ENCODE peak calls at places on chromosomes 7 and 10, in four cellular contexts. One of them, this sample, is unnamed.

GRCh38 chr7:136036336-136036735 is 59.2 kb upstream of the MTPN start:
- DNase-seq in effector memory CD4-positive, alpha-beta T cell: no peak
- DNase-seq in fibroblast of lung: no peak
- DNase-seq in OCI-LY7: no peak
- DNase-seq in this sample: no peak

GRCh38 chr7:68706291-68706690 is 892.0 kb upstream of the AUTS2 start:
- DNase-seq in effector memory CD4-positive, alpha-beta T cell: no peak
- DNase-seq in fibroblast of lung: peak; percentile 98
- DNase-seq in OCI-LY7: no peak
- DNase-seq in this sample: no peak

GRCh38 chr10:121414366-121414765 is 183.9 kb downstream of the FGFR2 start:
- DNase-seq in effector memory CD4-positive, alpha-beta T cell: no peak
- DNase-seq in fibroblast of lung: peak; percentile 23
- DNase-seq in OCI-LY7: no peak
- DNase-seq in this sample: no peak

GRCh38 chr10:130301026-130301892 is 165.1 kb downstream of the GLRX3 start:
- DNase-seq in effector memory CD4-positive, alpha-beta T cell: peak; percentile 18
- DNase-seq in fibroblast of lung: peak; percentile 20
- DNase-seq in OCI-LY7: no peak
- DNase-seq in this sample: peak; percentile 57

GRCh38 chr10:5665380-5666323 is 743 bp downstream of the ASB13 start:
- DNase-seq in effector memory CD4-positive, alpha-beta T cell: no peak
- DNase-seq in fibroblast of lung: peak; percentile 19
- DNase-seq in OCI-LY7: peak; percentile 42
- DNase-seq in this sample: no peak

GRCh38 chr7:24115661-24116060 is 168.3 kb upstream of the NPY start:
- DNase-seq in effector memory CD4-positive, alpha-beta T cell: no peak
- DNase-seq in fibroblast of lung: peak; percentile 20
- DNase-seq in OCI-LY7: no peak
- DNase-seq in this sample: no peak

GRCh38 chr10:14377591-14377990 is 46.9 kb upstream of the FRMD4A start:
- DNase-seq in effector memory CD4-positive, alpha-beta T cell: no peak
- DNase-seq in fibroblast of lung: no peak
- DNase-seq in OCI-LY7: no peak
- DNase-seq in this sample: no peak

GRCh38 chr10:17394854-17395253 is 59.5 kb downstream of the ST8SIA6 start:
- DNase-seq in effector memory CD4-positive, alpha-beta T cell: no peak
- DNase-seq in fibroblast of lung: no peak
- DNase-seq in OCI-LY7: no peak
- DNase-seq in this sample: no peak

GRCh38 chr10:123882177-123882576 is 9.4 kb downstream of the CPXM2 start:
- DNase-seq in effector memory CD4-positive, alpha-beta T cell: no peak
- DNase-seq in fibroblast of lung: no peak
- DNase-seq in OCI-LY7: no peak
- DNase-seq in this sample: no peak

GRCh38 chr10:92640110-92640509 is 47.2 kb downstream of the KIF11 start:
- DNase-seq in effector memory CD4-positive, alpha-beta T cell: no peak
- DNase-seq in fibroblast of lung: peak; percentile 65
- DNase-seq in OCI-LY7: no peak
- DNase-seq in this sample: no peak

GRCh38 chr10:113236998-113237397 is 287.0 kb downstream of the TCF7L2 start:
- DNase-seq in effector memory CD4-positive, alpha-beta T cell: no peak
- DNase-seq in fibroblast of lung: no peak
- DNase-seq in OCI-LY7: no peak
- DNase-seq in this sample: no peak

GRCh38 chr7:138900040-138900828 is 81.0 kb downstream of the KIAA1549 start:
- DNase-seq in effector memory CD4-positive, alpha-beta T cell: no peak
- DNase-seq in fibroblast of lung: peak; percentile 75
- DNase-seq in OCI-LY7: no peak
- DNase-seq in this sample: no peak

GRCh38 chr7:102813256-102814024 is 64.6 kb downstream of the FAM185A start:
- DNase-seq in effector memory CD4-positive, alpha-beta T cell: no peak
- DNase-seq in fibroblast of lung: no peak
- DNase-seq in OCI-LY7: no peak
- DNase-seq in this sample: no peak

DNA sequence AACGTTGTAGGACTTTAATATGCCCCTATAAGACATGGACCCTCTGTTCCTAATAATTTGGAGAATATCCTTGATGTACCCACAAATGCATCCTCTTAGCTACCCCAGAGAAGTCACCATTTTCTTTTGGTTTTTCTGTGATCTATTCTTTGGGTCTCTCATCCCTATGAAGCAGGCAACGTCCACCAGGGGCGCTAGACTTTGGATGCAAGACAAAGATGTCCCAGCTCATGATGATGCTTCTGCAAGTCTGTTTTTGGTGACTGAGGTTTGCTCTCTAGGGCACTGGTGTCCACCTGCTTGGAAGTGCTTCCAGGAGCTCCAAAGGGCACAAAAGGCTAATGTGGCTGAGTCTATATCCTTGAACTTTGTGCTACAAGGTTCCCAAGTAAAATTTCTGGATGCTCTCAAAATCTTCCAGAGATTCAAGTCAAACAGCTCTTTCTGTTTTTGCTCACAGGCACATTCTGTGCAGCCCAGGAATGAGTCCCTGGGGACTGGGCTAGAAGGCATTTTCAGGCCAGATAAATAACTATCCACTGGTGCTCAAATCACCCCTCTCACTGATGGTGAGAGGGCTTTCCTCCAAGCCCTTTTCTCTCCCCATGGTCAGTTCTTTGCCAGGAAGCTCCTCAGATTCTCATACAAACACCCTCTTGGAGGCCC is 166.4 kb downstream of the C7orf25 start:
- DNase-seq in effector memory CD4-positive, alpha-beta T cell: no peak
- DNase-seq in fibroblast of lung: peak; percentile 10
- DNase-seq in OCI-LY7: peak; percentile 52
- DNase-seq in this sample: no peak
- H3K4me1 ChIP-seq in effector memory CD4-positive, alpha-beta T cell: no peaks in the 10 kb centered on the region
- H3K4me1 ChIP-seq in fibroblast of lung: no peaks in the 10 kb centered on the region
- H3K4me1 ChIP-seq in OCI-LY7: no peaks in the 10 kb centered on the region
- H3K4me1 ChIP-seq in this sample: no peaks in the 10 kb centered on the region

GRCh38 chr7:47537716-47538640 is 43.9 kb downstream of the TNS3 start:
- DNase-seq in effector memory CD4-positive, alpha-beta T cell: no peak
- DNase-seq in fibroblast of lung: no peak
- DNase-seq in OCI-LY7: no peak
- DNase-seq in this sample: no peak
- H3K4me3 ChIP-seq in effector memory CD4-positive, alpha-beta T cell: no peak overlapping the region
- H3K4me3 ChIP-seq in fibroblast of lung: peak overlapping the region; percentile 23
- H3K4me3 ChIP-seq in OCI-LY7: no peak overlapping the region
- H3K4me3 ChIP-seq in this sample: no peak overlapping the region

GRCh38 chr7:69814421-69814962 is 216.2 kb downstream of the AUTS2 start:
- DNase-seq in effector memory CD4-positive, alpha-beta T cell: no peak
- DNase-seq in fibroblast of lung: peak; percentile 82
- DNase-seq in OCI-LY7: no peak
- DNase-seq in this sample: no peak
- H3K4me1 ChIP-seq in effector memory CD4-positive, alpha-beta T cell: no peaks in the 10 kb centered on the region
- H3K4me1 ChIP-seq in fibroblast of lung: peaks cover 3% of the 10 kb centered on the region
- H3K4me1 ChIP-seq in OCI-LY7: peaks cover 53% of the 10 kb centered on the region
- H3K4me1 ChIP-seq in this sample: no peaks in the 10 kb centered on the region

DNA sequence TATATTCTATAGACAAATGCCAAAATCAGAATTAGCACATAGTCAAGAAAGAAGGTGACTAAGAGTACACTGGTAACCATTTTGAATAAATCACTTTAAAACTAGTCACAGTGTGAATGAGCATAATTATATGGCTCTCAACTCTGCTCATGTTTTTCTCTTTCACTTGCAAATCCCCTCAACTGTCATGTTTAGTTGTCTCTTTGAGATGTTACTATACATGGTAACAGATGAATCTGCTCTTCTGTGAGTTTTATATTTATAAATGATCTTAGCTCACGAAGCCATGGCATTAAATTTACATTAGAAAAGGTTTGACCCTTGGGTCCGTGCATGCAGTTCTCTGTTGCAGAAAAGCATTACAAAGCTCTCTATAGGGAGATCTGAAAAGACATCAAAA is 33.0 kb upstream of the LRRTM3 start:
- DNase-seq in effector memory CD4-positive, alpha-beta T cell: no peak
- DNase-seq in fibroblast of lung: no peak
- DNase-seq in OCI-LY7: no peak
- DNase-seq in this sample: no peak
- H3K4me3 ChIP-seq in effector memory CD4-positive, alpha-beta T cell: no peak overlapping the region
- H3K4me3 ChIP-seq in fibroblast of lung: no peak overlapping the region
- H3K4me3 ChIP-seq in OCI-LY7: no peak overlapping the region
- H3K4me3 ChIP-seq in this sample: no peak overlapping the region

GRCh38 chr7:44101966-44102845 is 1.9 kb upstream of the AEBP1 start:
- DNase-seq in effector memory CD4-positive, alpha-beta T cell: no peak
- DNase-seq in fibroblast of lung: peak; percentile 61
- DNase-seq in OCI-LY7: no peak
- DNase-seq in this sample: no peak

GRCh38 chr7:44098092-44099068 is 5.8 kb upstream of the AEBP1 start:
- DNase-seq in effector memory CD4-positive, alpha-beta T cell: no peak
- DNase-seq in fibroblast of lung: no peak
- DNase-seq in OCI-LY7: peak; percentile 52
- DNase-seq in this sample: no peak

GRCh38 chr7:44101304-44101965 is 2.7 kb upstream of the AEBP1 start:
- DNase-seq in effector memory CD4-positive, alpha-beta T cell: no peak
- DNase-seq in fibroblast of lung: no peak
- DNase-seq in OCI-LY7: no peak
- DNase-seq in this sample: no peak

GRCh38 chr7:44099669-44100068 is 4.5 kb upstream of the AEBP1 start:
- DNase-seq in effector memory CD4-positive, alpha-beta T cell: no peak
- DNase-seq in fibroblast of lung: no peak
- DNase-seq in OCI-LY7: no peak
- DNase-seq in this sample: no peak

GRCh38 chr7:44100458-44101303 is 3.5 kb upstream of the AEBP1 start:
- DNase-seq in effector memory CD4-positive, alpha-beta T cell: no peak
- DNase-seq in fibroblast of lung: peak; percentile 89
- DNase-seq in OCI-LY7: peak; percentile 84
- DNase-seq in this sample: no peak
- H3K4me1 ChIP-seq in effector memory CD4-positive, alpha-beta T cell: peaks cover 7% of the 10 kb centered on the region
- H3K4me1 ChIP-seq in fibroblast of lung: peaks cover 24% of the 10 kb centered on the region
- H3K4me1 ChIP-seq in OCI-LY7: peaks cover 98% of the 10 kb centered on the region
- H3K4me1 ChIP-seq in this sample: no peaks in the 10 kb centered on the region

GRCh38 chr7:47317537-47317936 is 264.4 kb downstream of the TNS3 start:
- DNase-seq in effector memory CD4-positive, alpha-beta T cell: no peak
- DNase-seq in fibroblast of lung: peak; percentile 38
- DNase-seq in OCI-LY7: no peak
- DNase-seq in this sample: no peak
- H3K4me3 ChIP-seq in effector memory CD4-positive, alpha-beta T cell: no peak overlapping the region
- H3K4me3 ChIP-seq in fibroblast of lung: no peak overlapping the region
- H3K4me3 ChIP-seq in OCI-LY7: no peak overlapping the region
- H3K4me3 ChIP-seq in this sample: no peak overlapping the region

GRCh38 chr7:69776611-69777010 is 178.3 kb downstream of the AUTS2 start:
- DNase-seq in effector memory CD4-positive, alpha-beta T cell: no peak
- DNase-seq in fibroblast of lung: peak; percentile 70
- DNase-seq in OCI-LY7: no peak
- DNase-seq in this sample: no peak
- H3K4me1 ChIP-seq in effector memory CD4-positive, alpha-beta T cell: no peaks in the 10 kb centered on the region
- H3K4me1 ChIP-seq in fibroblast of lung: no peaks in the 10 kb centered on the region
- H3K4me1 ChIP-seq in OCI-LY7: peaks cover 50% of the 10 kb centered on the region
- H3K4me1 ChIP-seq in this sample: no peaks in the 10 kb centered on the region

DNA sequence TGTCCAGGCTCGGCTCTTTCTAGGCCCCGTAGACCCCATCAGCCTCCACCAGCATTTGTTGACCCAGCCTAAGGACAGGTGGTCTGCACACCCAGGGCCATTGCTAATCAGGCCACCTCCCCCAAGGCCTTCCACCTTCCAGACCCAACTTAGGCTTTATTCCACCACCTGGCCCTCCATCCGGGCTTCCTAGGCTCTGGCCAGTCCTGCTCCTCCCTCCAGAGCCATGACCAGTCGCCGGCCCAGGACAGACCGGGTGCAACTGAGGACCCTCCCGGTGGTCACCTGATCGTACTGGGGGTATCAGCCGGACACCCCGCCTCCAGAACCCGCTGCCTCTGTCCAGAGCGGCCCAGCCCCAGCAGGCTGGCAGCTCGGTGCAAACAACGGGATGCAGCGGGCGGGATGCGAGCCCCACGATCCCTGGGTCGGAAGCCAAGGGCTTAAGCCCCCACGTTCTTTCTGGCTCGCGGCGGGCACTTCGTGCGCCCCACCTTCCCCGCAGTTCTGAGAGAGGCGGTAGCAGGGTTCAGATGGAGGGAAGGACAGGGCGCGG is 545 bp downstream of the NACAD start:
- DNase-seq in effector memory CD4-positive, alpha-beta T cell: no peak
- DNase-seq in fibroblast of lung: no peak
- DNase-seq in OCI-LY7: no peak
- DNase-seq in this sample: no peak
- H3K4me3 ChIP-seq in effector memory CD4-positive, alpha-beta T cell: no peak overlapping the region
- H3K4me3 ChIP-seq in fibroblast of lung: peak overlapping the region; percentile 34
- H3K4me3 ChIP-seq in OCI-LY7: no peak overlapping the region
- H3K4me3 ChIP-seq in this sample: no peak overlapping the region

GRCh38 chr10:79195091-79195923 is 126.5 kb downstream of the ZMIZ1 start:
- DNase-seq in effector memory CD4-positive, alpha-beta T cell: peak; percentile 64
- DNase-seq in fibroblast of lung: peak; percentile 81
- DNase-seq in OCI-LY7: peak; percentile 81
- DNase-seq in this sample: peak; percentile 74
- H3K4me1 ChIP-seq in effector memory CD4-positive, alpha-beta T cell: no peaks in the 10 kb centered on the region
- H3K4me1 ChIP-seq in fibroblast of lung: peaks cover 35% of the 10 kb centered on the region
- H3K4me1 ChIP-seq in OCI-LY7: peaks cover 44% of the 10 kb centered on the region
- H3K4me1 ChIP-seq in this sample: no peaks in the 10 kb centered on the region

This sample was measured in naive thymus-derived CD4-positive, alpha-beta T cell.